ENCODE peak calls at places on chromosomes 4 and X, in nine cellular contexts. Z is coronary artery; M is colonic mucosa; G is hepatocyte; N is cardiac muscle cell; C is CD8-positive, alpha-beta T cell; D is GM23338; Q is brain microvascular endothelial cell; P is ovary. R is an unnamed sample.

GRCh38 chrX:25012793-25013592 is 2.8 kb downstream of the ARX start:
- DNase-seq in P (no peak), D (no peak), G (no peak), Z (no peak), N (no peak), Q (no peak), M (no peak), C (no peak), R (peak; percentile 60)

GRCh38 chrX:23937100-23937499 is 29.3 kb downstream of the CXorf58 start:
- DNase-seq in M (no peak), N (no peak), Q (no peak), C (no peak), P (no peak), D (peak; percentile 13), G (no peak), Z (no peak), R (no peak)

GRCh38 chrX:318068-318738 is 393 bp downstream of the GTPBP6 start:
- DNase-seq in Q (peak; percentile 99), N (peak; percentile 100), D (peak; percentile 100), G (peak; percentile 100), C (peak; percentile 96), P (peak; percentile 98), Z (peak; percentile 98), M (peak; percentile 97), R (peak; percentile 99)

GRCh38 chr4:147714575-147715401 is 17.1 kb upstream of the ARHGAP10 start:
- DNase-seq in N (no peak), M (no peak), Q (peak; percentile 85), C (no peak), Z (no peak), P (no peak), D (no peak), G (no peak), R (peak; percentile 25)

GRCh38 chr4:42216569-42216968 is 64.1 kb upstream of the BEND4 start:
- DNase-seq in C (no peak), G (peak; percentile 8), N (no peak), D (no peak), Z (no peak), M (no peak), Q (no peak), P (no peak), R (no peak)

GRCh38 chrX:68443155-68443868 is 10.0 kb upstream of the OPHN1 start:
- DNase-seq in P (no peak), C (no peak), Z (no peak), N (no peak), G (no peak), Q (peak; percentile 64), M (no peak), D (no peak), R (no peak)

GRCh38 chr4:128061566-128062536 is 739 bp downstream of the LARP1B start:
- DNase-seq in D (peak; percentile 73), Z (peak; percentile 78), G (peak; percentile 74), C (peak; percentile 51), N (peak; percentile 76), M (peak; percentile 87), Q (peak; percentile 24), P (peak; percentile 40), R (peak; percentile 65)

GRCh38 chr4:128565565-128566186 is 243.8 kb upstream of the JADE1 start:
- DNase-seq in Z (no peak), M (peak; percentile 52), Q (no peak), N (peak; percentile 69), P (peak; percentile 49), C (no peak), D (peak; percentile 85), G (peak; percentile 67), R (no peak)

GRCh38 chr4:80918004-80918403 is 112.5 kb upstream of the BMP3 start:
- DNase-seq in M (no peak), Z (no peak), G (no peak), P (no peak), Q (no peak), D (no peak), C (no peak), N (no peak), R (no peak)

GRCh38 chrX:42246814-42247213 is 323.5 kb upstream of the CASK start:
- DNase-seq in Z (no peak), P (no peak), C (no peak), Q (no peak), G (peak; percentile 16), N (no peak), M (no peak), D (no peak), R (no peak)

GRCh38 chr4:161419822-161420221 is 744.0 kb downstream of the FSTL5 start:
- DNase-seq in Z (no peak), Q (peak; percentile 4), M (no peak), G (peak; percentile 27), P (no peak), D (peak; percentile 66), N (no peak), C (no peak), R (no peak)

GRCh38 chrX:39011454-39012204 is 210.4 kb downstream of the MID1IP1 start:
- DNase-seq in P (no peak), G (no peak), Q (no peak), Z (no peak), C (no peak), D (no peak), M (peak; percentile 81), N (no peak), R (no peak)

GRCh38 chr4:169617306-169617705 is 3.1 kb upstream of the CLCN3 start:
- DNase-seq in P (no peak), G (no peak), C (no peak), Q (no peak), Z (no peak), D (no peak), M (no peak), N (no peak), R (no peak)

GRCh38 chrX:108091878-108092291 is 307 bp downstream of the ATG4A start:
- DNase-seq in C (no peak), Z (no peak), N (no peak), M (no peak), D (no peak), P (no peak), Q (no peak), G (no peak), R (peak; percentile 52)

DNA sequence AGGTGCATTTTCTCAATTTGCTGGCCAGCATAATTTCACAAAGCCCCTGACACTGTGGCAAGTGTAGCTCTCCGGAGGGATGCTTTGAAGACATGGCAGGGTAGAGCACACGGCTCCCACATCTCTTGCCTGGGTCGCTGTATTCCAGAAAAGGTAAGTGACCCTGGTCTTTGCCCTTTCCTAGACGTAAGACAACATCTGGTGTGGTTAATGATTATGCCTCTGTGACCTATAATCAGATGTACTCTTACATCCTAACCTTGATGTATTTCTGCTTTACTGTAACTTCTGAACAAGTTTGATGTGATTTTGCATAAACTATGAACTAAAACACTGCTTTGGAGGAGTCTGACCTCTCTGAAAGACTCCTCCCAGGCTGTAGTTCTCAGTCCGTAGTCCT is 59.1 kb upstream of the ACSL1 start:
- DNase-seq in Q (no peak), N (no peak), M (no peak), P (no peak), G (peak; percentile 11), Z (no peak), C (no peak), D (no peak), R (no peak)
- H3K27ac ChIP-seq in Q (no peak overlapping the region), N (no peak overlapping the region), M (no peak overlapping the region), P (no peak overlapping the region), G (no peak overlapping the region), Z (no peak overlapping the region), C (no peak overlapping the region), D (no peak overlapping the region), R (no peak overlapping the region)

GRCh38 chrX:15382809-15383208 is 1.4 kb downstream of the VEGFD start:
- DNase-seq in Q (no peak), D (peak; percentile 13), P (no peak), N (peak; percentile 14), C (no peak), G (no peak), Z (no peak), M (no peak), R (no peak)
- TF ChIP-seq CTCF in Q (peak; percentile 10), D (peak; percentile 57), P (no peak), N (no peak), C (no peak), G (no peak), Z (no peak), M (no peak), R (no peak)

GRCh38 chr4:139440971-139441370 is 12.9 kb upstream of the RAB33B start:
- DNase-seq in N (no peak), Z (no peak), D (no peak), P (no peak), Q (no peak), M (no peak), C (no peak), G (no peak), R (no peak)

GRCh38 chr4:139438141-139438540 is 15.8 kb upstream of the RAB33B start:
- DNase-seq in N (no peak), P (no peak), Z (no peak), Q (no peak), C (no peak), D (no peak), G (no peak), M (no peak), R (no peak)

GRCh38 chr4:139436122-139436521 is 17.8 kb upstream of the RAB33B start:
- DNase-seq in C (no peak), G (no peak), Z (no peak), N (no peak), Q (no peak), M (no peak), P (no peak), D (no peak), R (no peak)
- H3K27ac ChIP-seq in C (no peak overlapping the region), G (no peak overlapping the region), Z (no peak overlapping the region), N (no peak overlapping the region), Q (no peak overlapping the region), M (no peak overlapping the region), P (no peak overlapping the region), D (no peak overlapping the region), R (no peak overlapping the region)

GRCh38 chr4:20418865-20419451 is 167.3 kb downstream of the SLIT2 start:
- DNase-seq in P (no peak), Z (no peak), D (peak; percentile 48), N (peak; percentile 31), Q (peak; percentile 36), C (no peak), M (no peak), G (peak; percentile 47), R (no peak)

GRCh38 chr4:20420916-20421315 is 169.2 kb downstream of the SLIT2 start:
- DNase-seq in Z (no peak), G (no peak), N (no peak), Q (no peak), D (no peak), M (no peak), P (no peak), C (no peak), R (no peak)

GRCh38 chr4:20423420-20423819 is 171.7 kb downstream of the SLIT2 start:
- DNase-seq in G (no peak), Z (no peak), M (no peak), D (no peak), Q (no peak), C (no peak), P (no peak), N (no peak), R (no peak)

GRCh38 chr4:20421586-20421985 is 169.9 kb downstream of the SLIT2 start:
- DNase-seq in G (no peak), Q (no peak), D (no peak), P (no peak), Z (no peak), C (no peak), M (no peak), N (no peak), R (no peak)

DNA sequence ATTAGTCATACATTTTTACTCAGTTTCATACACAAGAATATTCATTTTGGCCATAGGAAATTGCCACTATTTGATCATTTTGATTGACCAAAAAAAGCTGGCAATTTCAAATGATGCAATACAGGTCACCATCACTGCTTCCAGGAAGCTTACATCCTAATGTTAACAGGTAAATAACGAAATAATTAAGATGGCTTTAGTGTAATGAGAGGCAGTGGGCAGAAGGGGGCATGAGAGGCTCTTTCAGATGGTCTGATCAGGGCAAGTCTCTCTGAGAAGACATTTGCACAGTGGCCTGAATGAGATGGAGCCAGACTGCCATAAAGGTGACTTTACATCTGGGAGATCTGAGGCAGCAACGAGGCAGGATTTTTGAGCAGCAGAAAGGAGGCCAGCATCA is 170.7 kb downstream of the SLIT2 start:
- DNase-seq in Q (peak; percentile 63), P (no peak), C (peak; percentile 12), N (peak; percentile 63), D (peak; percentile 79), M (peak; percentile 56), G (peak; percentile 71), Z (no peak), R (no peak)
- TF ChIP-seq CTCF in Q (peak; percentile 82), P (no peak), C (no peak), N (peak; percentile 57), D (peak; percentile 78), M (peak; percentile 47), G (peak; percentile 63), Z (no peak), R (no peak)

R was measured in gastrocnemius medialis.